ENCODE peak calls at places on chromosomes 7 and 10, in six cellular contexts. E, Q, H, I, T and P are unnamed samples.

GRCh38 chr10:22606164-22606614 is 108.2 kb downstream of the PIP4K2A start:
- DNase-seq in E (no peak), Q (no peak), H (peak), I (peak), T (no peak), P (no peak)

GRCh38 chr10:47031953-47032465 is 120.8 kb downstream of the PTPN20 start:
- DNase-seq in E (no peak), Q (no peak), H (peak), I (no peak), T (no peak), P (peak)

GRCh38 chr7:127908430-127909258 is 122.6 kb downstream of the LRRC4 start:
- DNase-seq in E (no peak), Q (no peak), H (no peak), I (no peak), T (no peak), P (no peak)

GRCh38 chr10:118712930-118713634 is 41.7 kb downstream of the CACUL1 start:
- DNase-seq in E (no peak), Q (no peak), H (no peak), I (no peak), T (no peak), P (no peak)

GRCh38 chr7:114109299-114109698 is 190.5 kb upstream of the PPP1R3A start:
- DNase-seq in E (no peak), Q (no peak), H (no peak), I (no peak), T (no peak), P (no peak)

GRCh38 chr7:101882595-101883564 is 65.5 kb downstream of the CUX1 start:
- DNase-seq in E (no peak), Q (peak), H (peak), I (peak), T (peak), P (peak)

GRCh38 chr10:78617633-78618032 is 451.1 kb upstream of the ZMIZ1 start:
- DNase-seq in E (no peak), Q (peak), H (no peak), I (no peak), T (no peak), P (no peak)

GRCh38 chr10:24707445-24707844 is 16.2 kb downstream of the ARHGAP21 start:
- DNase-seq in E (no peak), Q (no peak), H (no peak), I (no peak), T (no peak), P (no peak)

GRCh38 chr7:48262606-48263005 is 91.3 kb downstream of the ABCA13 start:
- DNase-seq in E (no peak), Q (no peak), H (no peak), I (no peak), T (no peak), P (no peak)

GRCh38 chr10:87753995-87754866 is 63.8 kb downstream of the ATAD1 start:
- DNase-seq in E (no peak), Q (no peak), H (no peak), I (no peak), T (no peak), P (no peak)

GRCh38 chr7:30430300-30430699 is 48.3 kb downstream of the NOD1 start:
- DNase-seq in E (no peak), Q (no peak), H (peak), I (no peak), T (no peak), P (no peak)

GRCh38 chr7:1735806-1736468 is 65.9 kb downstream of the ELFN1 start:
- DNase-seq in E (no peak), Q (no peak), H (no peak), I (no peak), T (no peak), P (no peak)

GRCh38 chr10:77156406-77156879 is 481.2 kb downstream of the KCNMA1 start:
- DNase-seq in E (no peak), Q (peak), H (no peak), I (peak), T (no peak), P (no peak)

GRCh38 chr10:114544045-114544659 is 113.9 kb downstream of the ABLIM1 start:
- DNase-seq in E (peak), Q (no peak), H (no peak), I (no peak), T (no peak), P (no peak)

GRCh38 chr7:97346349-97346748 is 228.9 kb downstream of the SDHAF3 start:
- DNase-seq in E (no peak), Q (no peak), H (no peak), I (no peak), T (no peak), P (no peak)

GRCh38 chr7:4724648-4725013 is 42.5 kb downstream of the FOXK1 start:
- DNase-seq in E (no peak), Q (peak), H (no peak), I (peak), T (no peak), P (no peak)

GRCh38 chr10:76282122-76283030 is 851.0 kb downstream of the LRMDA start:
- DNase-seq in E (no peak), Q (peak), H (peak), I (peak), T (no peak), P (no peak)

GRCh38 chr10:109987413-109987812 is 20.4 kb upstream of the ADD3 start:
- DNase-seq in E (no peak), Q (no peak), H (no peak), I (peak), T (no peak), P (no peak)

GRCh38 chr10:58488921-58489320 is 23.8 kb upstream of the BICC1 start:
- DNase-seq in E (no peak), Q (no peak), H (no peak), I (no peak), T (no peak), P (no peak)

GRCh38 chr7:27175626-27176342 is 1.7 kb upstream of the HOXA10 start:
- DNase-seq in E (no peak), Q (peak), H (peak), I (peak), T (peak), P (peak)

GRCh38 chr7:79114875-79115274 is 338.6 kb downstream of the MAGI2 start:
- DNase-seq in E (no peak), Q (no peak), H (no peak), I (no peak), T (no peak), P (no peak)

GRCh38 chr7:33073243-33073642 is 10.7 kb upstream of the NT5C3A start:
- DNase-seq in E (no peak), Q (no peak), H (no peak), I (no peak), T (no peak), P (no peak)

GRCh38 chr7:25389489-25390106 is 161.3 kb upstream of the NPVF start:
- DNase-seq in E (no peak), Q (no peak), H (no peak), I (peak), T (no peak), P (no peak)

GRCh38 chr7:114864278-114864677 is 57.6 kb upstream of the MDFIC start:
- DNase-seq in E (no peak), Q (no peak), H (no peak), I (peak), T (no peak), P (no peak)

GRCh38 chr7:55535637-55536016 is 36.7 kb downstream of the VOPP1 start:
- DNase-seq in E (no peak), Q (no peak), H (no peak), I (no peak), T (no peak), P (no peak)

GRCh38 chr7:55533729-55534080 is 38.6 kb downstream of the VOPP1 start:
- DNase-seq in E (no peak), Q (no peak), H (no peak), I (no peak), T (no peak), P (no peak)

GRCh38 chr7:55533050-55533728 is 39.1 kb downstream of the VOPP1 start:
- DNase-seq in E (no peak), Q (no peak), H (no peak), I (peak), T (no peak), P (peak)

GRCh38 chr7:55534916-55535636 is 37.2 kb downstream of the VOPP1 start:
- DNase-seq in E (no peak), Q (no peak), H (no peak), I (no peak), T (no peak), P (no peak)

GRCh38 chr7:55534262-55534915 is 37.9 kb downstream of the VOPP1 start:
- DNase-seq in E (peak), Q (no peak), H (peak), I (no peak), T (no peak), P (peak)
- TF ChIP-seq POLR2A in E (no peak), Q (no peak), H (no peak), I (no peak), T (no peak), P (no peak)

GRCh38 chr10:102628451-102628911 is 15.8 kb upstream of the TRIM8 start:
- DNase-seq in E (no peak), Q (peak), H (peak), I (peak), T (peak), P (no peak)

GRCh38 chr10:102629661-102630614 is 14.3 kb upstream of the TRIM8 start:
- DNase-seq in E (no peak), Q (no peak), H (peak), I (peak), T (no peak), P (no peak)

GRCh38 chr10:102627141-102627445 is 17.2 kb upstream of the TRIM8 start:
- DNase-seq in E (no peak), Q (no peak), H (no peak), I (no peak), T (no peak), P (no peak)

GRCh38 chr10:102626026-102626686 is 18.1 kb upstream of the TRIM8 start:
- DNase-seq in E (no peak), Q (no peak), H (peak), I (no peak), T (no peak), P (no peak)

GRCh38 chr10:102627446-102628293 is 16.6 kb upstream of the TRIM8 start:
- DNase-seq in E (no peak), Q (peak), H (peak), I (peak), T (peak), P (no peak)
- TF ChIP-seq POLR2A in E (no peak), Q (no peak), H (no peak), I (no peak), T (no peak), P (no peak)

DNA sequence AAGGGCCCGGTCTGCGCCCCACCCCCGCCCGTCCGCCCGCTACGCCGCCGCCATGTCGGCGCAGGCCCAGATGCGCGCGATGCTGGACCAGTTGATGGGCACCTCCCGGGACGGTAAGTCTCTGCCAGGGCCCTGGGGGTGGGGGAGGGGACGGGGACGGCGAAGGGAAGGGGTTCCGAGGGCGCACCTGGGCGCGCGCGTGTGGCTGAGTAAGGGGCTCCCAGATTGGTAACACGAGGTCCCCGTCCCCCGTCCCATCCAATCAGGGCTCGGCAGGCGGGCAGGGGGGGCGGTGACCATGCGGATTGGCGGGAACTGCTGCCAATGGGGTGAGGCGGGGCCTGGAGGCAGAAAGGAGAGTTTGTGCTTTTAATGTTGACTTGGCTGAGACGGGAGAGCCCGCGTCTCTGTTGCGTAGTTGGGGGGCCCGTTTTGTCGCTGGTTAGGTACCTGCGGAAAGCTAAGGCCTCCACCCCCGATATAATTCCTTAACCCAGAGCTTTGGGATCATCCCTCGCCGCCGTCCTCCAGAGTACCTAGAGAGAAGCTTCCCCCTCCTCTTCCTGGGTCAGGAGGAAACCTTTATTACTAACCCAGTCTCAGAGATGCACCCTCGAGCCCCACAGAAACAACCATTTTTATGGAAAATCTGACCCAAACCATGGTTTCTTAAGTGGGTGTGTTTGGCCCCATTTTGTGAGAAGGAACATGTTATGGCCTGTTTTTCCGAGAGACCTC is 685 bp downstream of the LUC7L2 start:
- DNase-seq in E (peak), Q (peak), H (peak), I (peak), T (peak), P (peak)
- TF ChIP-seq POLR2A in E (peak), Q (peak), H (peak), I (peak), T (peak), P (peak)

GRCh38 chr7:155166673-155167370 is 96.7 kb downstream of the HTR5A start:
- DNase-seq in E (no peak), Q (peak), H (peak), I (peak), T (no peak), P (no peak)
- TF ChIP-seq POLR2A in E (no peak), Q (no peak), H (no peak), I (no peak), T (no peak), P (no peak)

GRCh38 chr10:98420786-98421185 is 5.8 kb upstream of the PYROXD2 start:
- DNase-seq in E (no peak), Q (no peak), H (peak), I (no peak), T (no peak), P (no peak)
- TF ChIP-seq POLR2A in E (no peak), Q (no peak), H (no peak), I (no peak), T (no peak), P (no peak)

GRCh38 chr10:31749293-31749692 is 179.3 kb downstream of the ARHGAP12 start:
- DNase-seq in E (no peak), Q (no peak), H (no peak), I (no peak), T (no peak), P (no peak)
- TF ChIP-seq POLR2A in E (no peak), Q (no peak), H (no peak), I (no peak), T (no peak), P (no peak)